ENCODE peak calls at places on chromosomes 6 and 20, in six cellular contexts. L, O, H, K, D and F are unnamed samples. For H3K4me1, the result is how much of the 10 kb centered on the place peaks cover.

GRCh38 chr20:57804470-57805250 is 94.8 kb upstream of the PMEPA1 start:
- DNase-seq in L (no peak), H (no peak), K (no peak), D (peak), O (no peak), F (no peak)

GRCh38 chr6:28732052-28732451 is 191.7 kb downstream of the TRIM27 start:
- DNase-seq in K (no peak), H (no peak), O (no peak), L (no peak), D (no peak), F (no peak)

GRCh38 chr6:119183457-119183856 is 105.0 kb upstream of the FAM184A start:
- DNase-seq in L (no peak), O (no peak), H (no peak), D (no peak), K (no peak), F (no peak)

GRCh38 chr20:652611-653109 is 340 bp downstream of the SRXN1 start:
- DNase-seq in D (peak), H (no peak), O (peak), L (peak), K (peak), F (peak)

GRCh38 chr6:1313755-1314503 is 2.0 kb downstream of the FOXQ1 start:
- DNase-seq in L (no peak), D (no peak), K (no peak), O (peak), H (no peak), F (peak)

GRCh38 chr20:21323640-21324039 is 20.5 kb downstream of the XRN2 start:
- DNase-seq in O (no peak), K (no peak), D (no peak), H (no peak), L (no peak), F (no peak)

GRCh38 chr6:42726485-42727083 is 4.2 kb upstream of the PRPH2 start:
- DNase-seq in H (peak), K (peak), O (peak), L (peak), D (peak), F (peak)

GRCh38 chr6:128509709-128510108 is 10.7 kb downstream of the PTPRK start:
- DNase-seq in D (no peak), O (no peak), H (no peak), K (no peak), L (no peak), F (no peak)

GRCh38 chr20:11261533-11262000 is 587.8 kb upstream of the JAG1 start:
- DNase-seq in L (no peak), O (no peak), H (no peak), D (no peak), K (no peak), F (no peak)

GRCh38 chr6:37192669-37193068 is 22.7 kb downstream of the PIM1 start:
- DNase-seq in K (no peak), O (no peak), L (no peak), H (no peak), D (peak), F (no peak)

GRCh38 chr6:160071805-160072687 is 49.6 kb upstream of the SLC22A1 start:
- DNase-seq in D (no peak), O (no peak), H (no peak), K (no peak), L (no peak), F (no peak)

GRCh38 chr6:74065713-74066112 is 369.7 kb downstream of the CD109 start:
- DNase-seq in D (no peak), L (no peak), H (no peak), O (no peak), K (no peak), F (no peak)
- H3K4me1 ChIP-seq in D (under half), L (under half), H (under half), O (under half), K (under half), F (under half)

GRCh38 chr6:125547320-125547843 is 202.1 kb upstream of the HEY2 start:
- DNase-seq in D (no peak), O (no peak), L (no peak), K (no peak), H (no peak), F (no peak)
- H3K4me3 ChIP-seq in D (no peak), O (no peak), L (no peak), K (no peak), H (no peak), F (no peak)

GRCh38 chr6:3417473-3417872 is 39.4 kb downstream of the SLC22A23 start:
- DNase-seq in L (no peak), H (no peak), D (no peak), K (no peak), O (no peak), F (no peak)

GRCh38 chr6:3421145-3421544 is 35.7 kb downstream of the SLC22A23 start:
- DNase-seq in H (no peak), K (no peak), O (no peak), L (no peak), D (no peak), F (no peak)

GRCh38 chr6:3415490-3415889 is 41.4 kb downstream of the SLC22A23 start:
- DNase-seq in K (no peak), H (no peak), O (no peak), L (no peak), D (no peak), F (no peak)

GRCh38 chr6:3419624-3420272 is 37.1 kb downstream of the SLC22A23 start:
- DNase-seq in L (no peak), D (no peak), H (no peak), K (no peak), O (peak), F (peak)

DNA sequence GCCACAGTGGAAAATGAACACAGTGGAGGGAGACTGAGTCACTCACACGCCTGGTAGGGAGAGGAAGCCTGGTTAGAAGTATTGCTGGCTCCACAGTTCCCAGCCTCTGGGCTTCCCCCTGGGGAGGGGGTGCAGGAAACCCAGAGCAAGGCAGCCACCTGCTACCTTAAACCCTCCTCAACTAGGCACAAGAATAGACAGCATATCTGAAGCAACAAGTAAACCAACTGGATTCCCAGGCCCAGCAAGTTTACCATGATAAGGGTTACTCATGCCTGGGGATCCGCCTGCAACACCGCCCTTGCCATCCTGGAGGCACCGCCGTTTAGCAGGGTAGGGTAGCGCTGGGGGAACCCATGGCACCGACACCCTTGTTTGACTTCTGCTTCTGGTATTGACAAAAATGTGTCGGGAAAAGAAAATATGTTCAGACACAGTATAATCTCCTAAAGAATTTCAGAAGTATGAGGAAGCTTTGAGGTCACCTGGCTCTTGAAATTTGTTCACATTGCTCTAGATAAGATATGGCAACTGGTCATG is 38.3 kb downstream of the SLC22A23 start:
- DNase-seq in D (no peak), K (no peak), O (peak), H (no peak), L (no peak), F (no peak)
- TF ChIP-seq POLR2A in D (no peak), K (no peak), O (no peak), H (no peak), L (no peak), F (no peak)

DNA sequence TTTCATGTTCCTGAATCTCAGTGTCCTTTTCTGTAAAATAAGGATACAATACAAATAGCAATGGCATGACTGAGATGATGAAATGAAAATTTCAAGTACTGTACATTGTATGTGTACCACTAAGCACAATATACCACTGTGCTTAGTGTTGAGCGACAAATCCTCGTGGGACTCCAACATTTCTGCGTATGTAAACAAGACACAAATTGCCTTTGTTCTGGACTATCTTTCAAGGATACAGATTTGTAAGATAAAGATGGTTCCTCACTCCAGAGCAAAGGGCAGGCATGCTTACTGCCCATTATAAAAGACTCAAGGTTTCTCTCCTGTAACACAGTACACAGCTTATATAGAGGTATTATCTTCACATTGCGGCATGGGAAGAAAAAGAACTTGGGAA is 6.0 kb downstream of the RARS2 start:
- DNase-seq in O (no peak), D (no peak), H (no peak), K (no peak), L (no peak), F (no peak)
- H3K4me1 ChIP-seq in O (under half), D (under half), H (under half), K (under half), L (under half), F (under half)

GRCh38 chr6:44042261-44043035 is 84.8 kb downstream of the MRPL14 start:
- DNase-seq in H (no peak), O (no peak), D (peak), K (no peak), L (no peak), F (no peak)

GRCh38 chr6:44044154-44044539 is 83.1 kb downstream of the MRPL14 start:
- DNase-seq in H (no peak), O (no peak), L (no peak), D (no peak), K (no peak), F (no peak)

GRCh38 chr6:44043479-44044153 is 83.6 kb downstream of the MRPL14 start:
- DNase-seq in L (peak), D (no peak), O (no peak), H (no peak), K (no peak), F (peak)

GRCh38 chr6:44041461-44042260 is 85.6 kb downstream of the MRPL14 start:
- DNase-seq in H (peak), L (peak), D (peak), O (peak), K (no peak), F (no peak)

GRCh38 chr6:44043036-44043478 is 84.2 kb downstream of the MRPL14 start:
- DNase-seq in D (peak), H (no peak), O (no peak), L (no peak), K (no peak), F (no peak)
- H3K4me3 ChIP-seq in D (no peak), H (no peak), O (no peak), L (no peak), K (no peak), F (no peak)

GRCh38 chr20:45952861-45953260 is 18.4 kb downstream of the PCIF1 start:
- DNase-seq in O (no peak), H (no peak), K (no peak), D (no peak), L (no peak), F (no peak)

GRCh38 chr20:45953672-45954071 is 18.3 kb downstream of the ZNF335 start:
- DNase-seq in D (peak), K (peak), O (no peak), L (no peak), H (no peak), F (no peak)

GRCh38 chr20:45951474-45951873 is 17.0 kb downstream of the PCIF1 start:
- DNase-seq in L (no peak), K (no peak), H (no peak), O (no peak), D (no peak), F (no peak)

GRCh38 chr20:45950330-45950646 is 15.8 kb downstream of the PCIF1 start:
- DNase-seq in L (no peak), D (no peak), O (no peak), K (no peak), H (no peak), F (no peak)

DNA sequence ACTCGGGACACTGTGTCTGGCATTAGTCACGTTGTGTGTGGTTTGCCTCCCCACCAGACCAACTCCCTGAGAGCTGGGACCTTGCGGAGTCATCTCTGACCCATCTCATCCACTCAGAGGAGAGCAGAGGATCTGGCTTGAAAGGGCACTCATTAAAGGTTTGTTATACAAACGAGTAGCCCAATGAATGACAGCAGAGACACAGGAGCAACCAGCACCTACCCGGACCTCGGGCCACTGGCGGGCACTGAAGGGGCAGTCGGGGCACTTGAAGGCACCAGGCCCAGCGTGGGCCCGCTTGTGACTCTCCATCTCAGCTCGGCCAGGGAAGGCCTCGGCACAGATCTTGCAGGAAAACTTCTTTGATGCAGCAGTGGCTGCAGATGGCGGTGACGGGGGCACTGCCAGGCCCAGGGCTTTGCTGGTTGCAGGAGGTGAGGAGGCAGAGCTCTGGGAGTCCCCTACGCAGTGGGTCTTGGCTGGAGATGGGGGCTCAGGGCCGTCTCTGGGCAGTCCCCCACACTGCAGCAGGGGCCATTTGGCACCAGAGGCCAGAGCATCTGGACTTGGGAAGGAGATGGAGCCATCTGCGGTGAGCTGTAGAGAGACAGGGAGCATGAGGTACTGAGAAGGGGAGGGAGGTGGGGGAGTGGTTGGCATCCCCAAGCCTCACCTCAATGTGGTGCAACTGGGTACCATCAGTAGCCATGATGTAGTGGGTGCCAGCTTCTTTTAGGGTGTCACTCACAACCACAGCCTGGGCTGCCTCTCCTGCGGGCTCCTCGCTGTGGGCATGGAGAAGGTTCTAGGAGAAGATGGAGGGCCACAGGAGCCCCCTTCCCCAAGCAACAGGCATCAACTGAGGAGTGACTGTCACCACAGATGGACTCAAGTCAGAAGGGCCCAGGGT is 17.7 kb downstream of the PCIF1 start:
- DNase-seq in L (no peak), H (no peak), D (no peak), O (no peak), K (no peak), F (no peak)
- TF ChIP-seq POLR2A in L (no peak), H (no peak), D (no peak), O (no peak), K (no peak), F (no peak)